ENCODE peak calls at places on chromosomes 1 and 21, in five cellular contexts. R, L, H, X and A are unnamed samples.

GRCh38 chr1:230426246-230427101 is at the start of gene PGBD5:
- DNase-seq in R (peak), L (peak), H (no peak), X (peak), A (peak)

GRCh38 chr1:20733361-20733975 is 965 bp upstream of the SH2D5 start:
- DNase-seq in R (no peak), L (no peak), H (no peak), X (no peak), A (no peak)

GRCh38 chr1:168719306-168720111 is 9.5 kb downstream of the DPT start:
- DNase-seq in R (no peak), L (no peak), H (no peak), X (peak), A (no peak)

GRCh38 chr1:1753607-1754005 is 24.7 kb downstream of the NADK start:
- DNase-seq in R (no peak), L (no peak), H (no peak), X (no peak), A (no peak)

GRCh38 chr1:16241116-16241763 is 4.3 kb upstream of the CPLANE2 start:
- DNase-seq in R (no peak), L (no peak), H (no peak), X (no peak), A (no peak)

GRCh38 chr21:45709696-45710268 is 66.3 kb downstream of the PCBP3 start:
- DNase-seq in R (no peak), L (no peak), H (no peak), X (no peak), A (no peak)

GRCh38 chr1:194171596-194171995 is 985.2 kb upstream of the B3GALT2 start:
- DNase-seq in R (no peak), L (no peak), H (no peak), X (no peak), A (no peak)

GRCh38 chr1:46436844-46437243 is 42.7 kb downstream of the FAAH start:
- DNase-seq in R (no peak), L (no peak), H (no peak), X (no peak), A (no peak)

GRCh38 chr1:245177071-245177900 is 22.5 kb downstream of the KIF26B start:
- DNase-seq in R (peak), L (peak), H (no peak), X (no peak), A (no peak)

GRCh38 chr1:205512059-205513045 is 7.9 kb downstream of the CDK18 start:
- DNase-seq in R (peak), L (no peak), H (no peak), X (no peak), A (no peak)

GRCh38 chr1:155135416-155136197 is at the start of gene SLC50A1:
- DNase-seq in R (peak), L (peak), H (peak), X (peak), A (peak)

GRCh38 chr1:155134858-155135415 is 715 bp upstream of the SLC50A1 start:
- DNase-seq in R (peak), L (peak), H (peak), X (peak), A (peak)

GRCh38 chr1:155137129-155137528 is 1.5 kb downstream of the SLC50A1 start:
- DNase-seq in R (no peak), L (no peak), H (no peak), X (no peak), A (no peak)

GRCh38 chr1:155137550-155137949 is 1.9 kb downstream of the SLC50A1 start:
- DNase-seq in R (no peak), L (no peak), H (no peak), X (no peak), A (no peak)

DNA sequence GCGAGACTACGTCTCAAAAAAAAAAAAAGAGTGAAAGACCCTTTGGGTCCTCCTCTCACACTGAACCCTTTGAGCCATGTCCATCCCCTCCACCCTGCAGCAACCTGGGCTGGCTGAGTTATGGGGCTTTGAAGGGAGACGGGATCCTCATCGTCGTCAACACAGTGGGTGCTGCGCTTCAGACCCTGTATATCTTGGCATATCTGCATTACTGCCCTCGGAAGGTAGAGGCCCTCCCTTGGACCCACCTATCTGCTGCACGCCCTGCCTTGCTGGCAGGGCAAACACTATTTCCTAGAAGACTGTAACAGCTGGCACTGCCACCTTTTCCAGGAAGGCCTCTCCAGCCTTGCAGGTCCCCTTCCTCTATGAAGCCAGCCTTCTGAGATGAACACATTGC is 1.1 kb downstream of the SLC50A1 start:
- DNase-seq in R (peak), L (no peak), H (no peak), X (no peak), A (no peak)
- H3K4me3 ChIP-seq in R (peak), L (peak), H (peak), X (peak), A (peak)

GRCh38 chr1:33763406-33763805 is 100.5 kb upstream of the HMGB4 start:
- DNase-seq in R (no peak), L (no peak), H (peak), X (no peak), A (no peak)

GRCh38 chr1:33762099-33762830 is 101.6 kb upstream of the HMGB4 start:
- DNase-seq in R (no peak), L (no peak), H (peak), X (no peak), A (no peak)

GRCh38 chr1:33762962-33763361 is 100.9 kb upstream of the HMGB4 start:
- DNase-seq in R (no peak), L (no peak), H (no peak), X (no peak), A (no peak)

GRCh38 chr1:33753087-33753856 is 110.6 kb upstream of the HMGB4 start:
- DNase-seq in R (no peak), L (no peak), H (no peak), X (no peak), A (no peak)

GRCh38 chr1:33758698-33759097 is 105.2 kb upstream of the HMGB4 start:
- DNase-seq in R (no peak), L (no peak), H (peak), X (no peak), A (peak)
- TF ChIP-seq CTCF in R (no peak), L (no peak), H (no peak), X (no peak), A (no peak)

DNA sequence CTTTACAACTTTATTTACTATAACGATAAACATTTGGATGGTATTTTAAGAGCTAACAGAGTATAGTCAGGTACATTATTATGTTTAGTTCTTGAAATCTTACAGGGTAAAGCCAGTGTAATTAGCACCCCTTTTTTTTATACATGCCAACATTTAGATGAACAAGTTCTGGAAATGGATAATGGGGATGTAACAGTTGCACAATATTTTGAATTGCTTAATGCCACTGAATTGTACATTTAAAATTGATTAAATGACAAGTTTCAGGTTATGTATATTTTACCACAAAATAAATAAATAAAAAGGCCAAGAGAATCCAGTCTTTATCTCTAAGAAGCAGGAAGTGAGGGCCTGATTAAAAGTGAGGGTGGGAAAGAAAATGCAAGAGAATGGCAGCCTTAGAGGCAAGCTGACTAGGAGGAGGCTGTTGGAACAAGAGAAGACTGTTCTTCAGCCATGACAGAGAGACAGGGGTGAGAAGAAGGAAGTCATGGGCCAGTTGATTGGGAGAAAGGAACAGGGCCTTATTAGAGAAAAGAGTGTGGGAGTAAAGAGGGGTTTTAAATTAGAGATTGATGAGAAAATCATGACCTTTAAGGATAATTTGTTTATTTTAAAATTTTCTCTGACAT is 49.9 kb upstream of the TNFSF18 start:
- DNase-seq in R (no peak), L (no peak), H (no peak), X (no peak), A (no peak)
- H3K4me3 ChIP-seq in R (no peak), L (no peak), H (no peak), X (no peak), A (no peak)

DNA sequence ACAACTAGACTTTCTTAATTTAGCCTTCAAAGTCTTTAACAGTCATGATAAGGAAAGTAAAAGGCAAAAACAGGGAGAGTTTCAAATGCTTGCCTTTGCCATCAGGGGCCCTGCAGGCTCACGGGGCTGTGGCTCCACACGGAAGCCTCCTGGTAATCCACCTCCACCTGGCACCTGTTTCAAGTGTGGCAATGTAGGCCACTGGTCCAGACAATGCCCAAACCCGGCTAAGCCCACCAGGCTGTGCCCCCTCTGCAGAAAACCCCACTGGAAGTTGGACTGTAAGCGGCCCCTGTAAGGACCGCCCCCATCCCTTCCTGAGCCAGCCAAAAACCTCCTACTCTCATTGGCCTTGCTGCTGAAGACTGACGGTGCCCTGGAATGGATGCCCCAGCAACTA is 32.5 kb downstream of the VN1R5 start:
- DNase-seq in R (no peak), L (no peak), H (no peak), X (no peak), A (no peak)
- TF ChIP-seq CTCF in R (no peak), L (no peak), H (no peak), X (no peak), A (no peak)

GRCh38 chr1:180157108-180157507 is 2.4 kb downstream of the QSOX1 start:
- DNase-seq in R (no peak), L (no peak), H (no peak), X (no peak), A (peak)
- H3K4me3 ChIP-seq in R (peak), L (no peak), H (peak), X (no peak), A (peak)

GRCh38 chr1:154772611-154773515 is 97.2 kb downstream of the KCNN3 start:
- DNase-seq in R (no peak), L (no peak), H (no peak), X (no peak), A (no peak)
- TF ChIP-seq CTCF in R (no peak), L (peak), H (no peak), X (peak), A (no peak)

GRCh38 chr1:164590592-164590991 is 31.6 kb downstream of the PBX1 start:
- DNase-seq in R (no peak), L (no peak), H (no peak), X (no peak), A (no peak)
- H3K4me3 ChIP-seq in R (no peak), L (no peak), H (no peak), X (no peak), A (no peak)

GRCh38 chr1:31232689-31233088 is 7.0 kb downstream of the NKAIN1 start:
- DNase-seq in R (no peak), L (no peak), H (no peak), X (no peak), A (no peak)
- TF ChIP-seq CTCF in R (no peak), L (no peak), H (no peak), X (no peak), A (no peak)

GRCh38 chr21:43357708-43358430 is 69.1 kb downstream of the SIK1 start:
- DNase-seq in R (no peak), L (no peak), H (no peak), X (no peak), A (no peak)
- H3K4me3 ChIP-seq in R (no peak), L (no peak), H (no peak), X (no peak), A (no peak)